ENCODE peak calls at places on chromosomes 3 and 15, in five cellular contexts. V is neural progenitor cell, J is left ventricle myocardium inferior, T is heart left ventricle, S is body of pancreas. X is an unnamed sample.

GRCh38 chr3:156211583-156211982 is 91.2 kb downstream of the KCNAB1 start:
- DNase-seq in T (no peak), V (no peak), J (no peak), S (no peak), X (no peak)

GRCh38 chr15:51731549-51732267 is 5.7 kb downstream of the LYSMD2 start:
- DNase-seq in V (no peak), S (peak), J (no peak), T (peak), X (no peak)

GRCh38 chr3:16490062-16490641 is 23.3 kb downstream of the RFTN1 start:
- DNase-seq in S (no peak), J (no peak), T (no peak), V (no peak), X (no peak)

GRCh38 chr3:191774485-191774884 is 313.5 kb downstream of the PYDC2 start:
- DNase-seq in V (no peak), T (no peak), S (no peak), J (no peak), X (peak)

GRCh38 chr3:71201939-71202338 is 381.6 kb downstream of the FOXP1 start:
- DNase-seq in V (no peak), J (peak), T (peak), S (peak), X (no peak)

GRCh38 chr15:81758789-81759188 is 287.0 kb downstream of the MEX3B start:
- DNase-seq in S (no peak), T (no peak), J (no peak), V (no peak), X (no peak)

GRCh38 chr3:45642731-45643152 is 46.5 kb upstream of the SACM1L start:
- DNase-seq in V (peak), T (no peak), J (no peak), S (peak), X (no peak)

GRCh38 chr15:71348597-71348996 is 233.3 kb downstream of the THSD4 start:
- DNase-seq in S (no peak), T (no peak), J (no peak), V (no peak), X (no peak)

GRCh38 chr15:49712846-49713450 is 92.1 kb downstream of the DTWD1 start:
- DNase-seq in V (no peak), S (no peak), J (no peak), T (no peak), X (no peak)

GRCh38 chr3:98613616-98614015 is 20.2 kb upstream of the CPOX start:
- DNase-seq in T (no peak), V (no peak), J (no peak), S (no peak), X (no peak)

GRCh38 chr3:94293793-94294195 is 230.9 kb downstream of the NSUN3 start:
- DNase-seq in V (peak), T (no peak), S (no peak), J (no peak), X (no peak)

DNA sequence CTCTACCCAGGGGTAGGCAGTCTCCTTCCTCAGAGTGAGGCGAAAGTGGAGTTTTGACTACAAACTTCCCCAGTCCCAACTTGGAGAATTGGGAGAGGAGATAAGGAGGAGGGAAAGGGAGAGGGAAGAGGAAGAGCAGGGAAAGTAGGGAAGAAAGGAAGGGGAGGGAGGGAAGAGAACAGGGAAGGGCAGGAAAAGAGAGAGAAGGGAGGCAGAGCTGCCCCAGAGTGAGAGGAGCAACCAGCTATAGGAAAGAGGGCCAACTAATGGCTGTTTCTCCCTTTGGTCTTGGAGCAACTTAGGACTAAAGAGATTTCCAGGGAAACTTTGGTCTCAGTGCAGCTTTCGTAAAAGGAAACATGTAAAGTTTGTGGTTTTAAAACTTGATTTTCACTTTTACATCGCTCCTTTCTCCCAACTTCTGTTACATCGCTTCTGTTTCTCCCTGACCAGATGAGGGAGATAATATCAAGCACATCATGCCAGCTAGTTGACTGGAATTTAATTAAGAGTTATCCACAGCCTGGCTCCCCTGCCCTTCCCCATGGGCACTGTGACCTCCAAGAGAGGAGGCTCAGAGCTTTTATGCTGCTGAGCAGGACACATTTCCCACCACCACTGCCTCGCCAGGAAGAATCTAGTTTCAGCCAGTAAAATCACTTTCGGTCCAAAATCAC is 1.4 kb downstream of the CA12 start:
- DNase-seq in J (no peak), S (no peak), V (no peak), T (no peak), X (no peak)
- H3K4me3 ChIP-seq in J (no peak), S (no peak), V (no peak), T (no peak), X (peak)

GRCh38 chr15:69380100-69380725 is 33.9 kb upstream of the KIF23 start:
- DNase-seq in J (no peak), S (no peak), T (no peak), V (peak), X (no peak)
- TF ChIP-seq CTCF in J (no peak), S (no peak), T (no peak), V (peak), X (peak)

GRCh38 chr3:37225481-37225880 is 51.1 kb upstream of the LRRFIP2 start:
- DNase-seq in V (no peak), J (no peak), T (no peak), S (no peak), X (no peak)
- H3K4me3 ChIP-seq in V (no peak), J (no peak), T (no peak), S (no peak), X (no peak)

GRCh38 chr3:170584585-170585007 is 1.3 kb downstream of the SLC7A14 start:
- DNase-seq in J (peak), V (peak), T (peak), S (peak), X (no peak)

GRCh38 chr3:170585937-170586310 is at the start of gene SLC7A14:
- DNase-seq in S (no peak), T (no peak), V (peak), J (no peak), X (no peak)

GRCh38 chr3:170589113-170589512 is 3.2 kb upstream of the SLC7A14 start:
- DNase-seq in J (no peak), V (no peak), S (no peak), T (no peak), X (no peak)

GRCh38 chr3:170579646-170580045 is 6.2 kb downstream of the SLC7A14 start:
- DNase-seq in T (no peak), S (no peak), J (no peak), V (no peak), X (no peak)

DNA sequence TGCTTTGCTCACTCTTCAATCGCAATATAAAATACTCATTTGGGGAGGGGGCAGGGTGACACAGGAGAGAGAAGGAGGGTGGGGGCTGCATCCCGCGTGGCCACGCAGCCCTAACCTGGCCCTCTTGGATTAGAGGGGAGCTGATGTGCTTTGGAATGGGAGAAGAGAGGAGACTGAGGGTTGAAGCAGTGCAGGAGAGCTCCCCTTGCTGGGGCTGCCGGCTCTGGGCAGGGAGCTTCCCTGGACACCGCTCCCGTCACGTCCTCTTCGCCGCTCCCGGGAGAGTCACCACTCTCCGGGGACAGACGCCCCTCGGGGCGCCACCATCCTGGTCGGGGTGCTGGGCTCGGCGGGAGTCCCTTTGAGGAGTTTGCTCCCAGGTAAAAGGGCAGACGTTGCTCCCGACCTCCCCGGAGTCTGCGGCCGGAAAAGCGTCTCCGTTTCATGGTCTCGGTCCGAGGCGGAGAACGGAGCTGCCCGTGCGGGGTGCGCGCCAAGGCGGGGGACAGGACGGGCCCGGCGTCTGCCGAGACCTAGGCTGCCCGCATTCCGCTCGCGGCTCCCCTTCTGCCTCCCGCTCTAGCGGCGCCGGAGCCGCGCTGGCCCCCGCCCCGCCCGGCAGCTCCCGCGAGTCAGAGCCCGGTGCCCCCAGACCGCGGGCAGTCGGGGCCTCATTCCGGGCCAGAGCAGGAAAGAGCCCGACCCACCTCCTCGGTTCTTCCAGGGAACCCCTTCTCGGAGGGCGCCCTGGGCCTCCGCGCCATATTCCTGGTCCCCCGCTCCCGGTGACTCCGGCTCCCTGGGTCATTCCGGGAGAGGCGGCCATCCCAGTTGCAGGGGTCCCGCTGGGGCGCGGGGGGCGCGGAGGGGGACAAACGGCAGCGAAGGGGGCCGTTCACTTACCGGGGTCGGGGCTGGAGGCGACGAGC is 603 bp downstream of the SLC7A14 start:
- DNase-seq in T (peak), S (no peak), V (peak), J (no peak), X (no peak)
- TF ChIP-seq CTCF in T (no peak), S (no peak), V (no peak), J (no peak), X (no peak)

GRCh38 chr3:125051205-125051604 is 4.6 kb downstream of the HEG1 start:
- DNase-seq in S (no peak), T (no peak), J (no peak), V (no peak), X (no peak)
- H3K4me3 ChIP-seq in S (no peak), T (peak), J (peak), V (peak), X (no peak)